ENCODE peak calls at places on chromosomes 2 and 18, in six cellular contexts. V, W, H, P, C and F are unnamed samples.
A peak's percentile ranks its signal among the peaks of the same experiment; 100 is the strongest.

GRCh38 chr2:70831861-70832260 is 3.8 kb downstream of the CD207 start:
- DNase-seq in V (no peak), W (no peak), H (no peak), P (no peak), C (no peak), F (no peak)

GRCh38 chr18:36451454-36452251 is 154.1 kb downstream of the FHOD3 start:
- DNase-seq in V (peak; percentile 79), W (no peak), H (no peak), P (no peak), C (no peak), F (no peak)

GRCh38 chr18:42533010-42533409 is 578.0 kb downstream of the PIK3C3 start:
- DNase-seq in V (no peak), W (no peak), H (no peak), P (no peak), C (no peak), F (no peak)

GRCh38 chr2:12199661-12200258 is 453.3 kb downstream of the LPIN1 start:
- DNase-seq in V (no peak), W (no peak), H (no peak), P (no peak), C (no peak), F (no peak)

GRCh38 chr18:23784811-23785245 is 95.6 kb downstream of the LAMA3 start:
- DNase-seq in V (no peak), W (no peak), H (no peak), P (no peak), C (no peak), F (peak; percentile 16)

GRCh38 chr2:161136696-161137324 is 23.4 kb upstream of the TANK start:
- DNase-seq in V (no peak), W (no peak), H (peak; percentile 25), P (no peak), C (peak; percentile 44), F (no peak)

GRCh38 chr2:226185613-226186211 is 613.9 kb downstream of the IRS1 start:
- DNase-seq in V (no peak), W (peak; percentile 7), H (no peak), P (no peak), C (peak; percentile 84), F (no peak)

GRCh38 chr2:45763256-45763655 is 111.8 kb downstream of the PRKCE start:
- DNase-seq in V (no peak), W (no peak), H (no peak), P (no peak), C (no peak), F (no peak)

GRCh38 chr2:205706769-205707375 is 24.6 kb downstream of the NRP2 start:
- DNase-seq in V (no peak), W (no peak), H (peak; percentile 66), P (no peak), C (no peak), F (peak; percentile 58)

GRCh38 chr18:35658112-35658511 is 76.6 kb downstream of the GALNT1 start:
- DNase-seq in V (no peak), W (no peak), H (no peak), P (no peak), C (no peak), F (no peak)

GRCh38 chr2:38178142-38178541 is 102.2 kb upstream of the CYP1B1 start:
- DNase-seq in V (no peak), W (no peak), H (peak; percentile 92), P (no peak), C (no peak), F (no peak)

GRCh38 chr18:68803371-68803770 is 5.5 kb downstream of the CCDC102B start:
- DNase-seq in V (no peak), W (no peak), H (no peak), P (no peak), C (no peak), F (peak; percentile 39)
- TF ChIP-seq POLR2AphosphoS5 in V (no peak), W (no peak), H (no peak), P (no peak), C (no peak), F (no peak)

DNA sequence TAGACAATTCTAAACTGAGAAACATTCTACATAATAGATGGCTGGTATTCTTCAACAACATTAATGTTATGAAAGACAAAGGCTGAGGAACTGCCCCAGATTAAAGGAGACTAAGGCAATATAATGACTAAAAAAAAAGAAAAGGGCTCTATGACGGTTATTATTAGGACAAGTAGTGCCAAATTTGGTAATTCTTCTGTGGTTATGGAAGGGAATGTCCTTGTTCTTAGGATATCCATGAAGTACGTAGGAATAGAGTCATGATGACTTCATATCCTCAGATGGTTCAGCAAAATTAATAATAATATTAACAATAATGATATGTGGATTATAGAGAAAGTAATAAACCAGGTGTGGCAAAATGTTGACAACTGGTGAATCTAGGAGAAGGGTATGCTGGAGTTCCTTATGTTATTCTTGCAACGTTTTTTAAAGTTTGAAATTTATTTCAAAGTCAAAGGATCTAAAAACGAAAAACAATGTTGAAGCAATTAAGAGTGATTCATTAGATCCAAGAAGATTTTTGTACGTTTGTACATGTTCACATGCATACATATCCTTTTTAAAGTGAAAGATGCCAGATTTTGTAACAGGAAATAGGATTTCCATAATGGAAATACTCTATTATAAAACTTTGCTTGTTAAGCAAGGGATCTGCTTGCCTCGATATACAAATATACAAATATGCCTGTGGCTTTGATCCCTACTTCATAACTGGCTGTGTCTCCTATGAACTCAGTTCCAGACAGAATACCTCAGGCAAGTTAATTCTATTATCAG is 27.7 kb upstream of the STRN start:
- DNase-seq in V (no peak), W (no peak), H (no peak), P (no peak), C (no peak), F (no peak)
- H3K27ac ChIP-seq in V (no peak overlapping the region), W (no peak overlapping the region), H (no peak overlapping the region), P (no peak overlapping the region), C (no peak overlapping the region), F (no peak overlapping the region)

DNA sequence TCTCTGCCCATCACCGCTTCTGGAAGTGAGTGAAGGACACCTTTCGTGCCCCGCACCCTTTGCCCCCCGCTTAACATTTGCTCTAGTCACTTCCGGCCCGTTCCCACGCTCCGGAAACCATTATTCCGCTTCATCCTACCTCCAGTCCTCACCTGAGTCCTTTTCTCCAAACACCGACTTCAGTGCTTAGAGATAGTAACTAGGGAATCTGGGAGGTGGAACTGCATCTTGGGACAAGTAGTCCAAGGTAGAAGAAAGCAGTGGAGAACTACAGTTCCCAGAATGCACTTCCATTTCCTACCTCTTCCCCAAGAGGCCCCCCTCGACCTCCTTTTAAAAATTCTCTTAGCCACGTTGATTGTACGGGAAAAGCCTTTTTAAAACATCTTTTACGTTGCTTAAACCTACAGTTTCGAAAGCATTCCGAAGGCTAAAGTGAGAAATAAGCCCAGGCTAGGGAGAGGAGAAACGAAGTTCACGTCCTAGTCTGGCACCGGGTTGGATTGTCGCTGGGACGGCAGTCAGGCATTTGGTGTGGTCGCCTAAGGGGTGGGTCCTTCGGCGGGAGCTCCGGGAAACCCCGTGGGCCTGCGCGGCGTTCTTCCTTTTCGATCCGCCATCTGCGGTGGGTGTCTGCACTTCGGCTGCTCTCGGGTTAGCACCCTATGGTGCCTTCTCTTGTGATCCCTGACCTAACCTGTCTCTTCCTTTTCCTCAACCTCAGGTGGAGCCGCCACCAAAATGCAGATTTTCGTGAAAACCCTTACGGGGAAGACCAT is at the start of the genes CLHC1 and RPS27A:
- DNase-seq in V (peak; percentile 98), W (peak; percentile 92), H (peak; percentile 93), P (peak; percentile 99), C (peak; percentile 98), F (peak; percentile 94)
- TF ChIP-seq POLR2AphosphoS5 in V (peak; percentile 91), W (peak; percentile 98), H (peak; percentile 92), P (peak; percentile 91), C (peak; percentile 93), F (peak; percentile 97)

DNA sequence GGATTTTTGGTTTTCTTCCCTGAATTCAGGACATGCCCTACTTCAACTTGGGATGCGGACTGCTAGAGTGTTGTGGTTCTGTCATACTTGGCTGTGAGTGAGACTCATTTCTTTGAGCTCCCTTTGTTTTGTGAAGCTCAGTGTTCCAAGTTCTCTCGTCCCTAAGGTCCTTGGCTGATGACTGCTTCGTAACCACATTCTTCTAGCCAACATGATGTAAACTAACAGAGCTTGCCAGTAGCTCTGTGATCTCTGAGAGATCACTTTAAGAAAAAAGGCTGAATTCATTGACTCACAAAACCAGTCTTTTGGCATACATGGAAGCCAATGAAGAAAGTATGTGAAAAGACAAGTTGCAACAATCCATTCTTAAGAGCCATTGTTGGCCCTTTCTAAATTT is 96.9 kb upstream of the MSTN start:
- DNase-seq in V (no peak), W (no peak), H (no peak), P (no peak), C (no peak), F (no peak)
- H3K27ac ChIP-seq in V (no peak overlapping the region), W (no peak overlapping the region), H (no peak overlapping the region), P (no peak overlapping the region), C (no peak overlapping the region), F (peak overlapping the region; percentile 35)

GRCh38 chr18:24817150-24818068 is 357.0 kb downstream of the HRH4 start:
- DNase-seq in V (no peak), W (no peak), H (no peak), P (peak; percentile 30), C (no peak), F (no peak)
- TF ChIP-seq POLR2AphosphoS5 in V (no peak), W (no peak), H (no peak), P (no peak), C (no peak), F (no peak)

GRCh38 chr2:223736488-223736887 is 100.9 kb downstream of the AP1S3 start:
- DNase-seq in V (no peak), W (no peak), H (no peak), P (no peak), C (no peak), F (no peak)
- H3K27ac ChIP-seq in V (no peak overlapping the region), W (no peak overlapping the region), H (no peak overlapping the region), P (no peak overlapping the region), C (no peak overlapping the region), F (no peak overlapping the region)

DNA sequence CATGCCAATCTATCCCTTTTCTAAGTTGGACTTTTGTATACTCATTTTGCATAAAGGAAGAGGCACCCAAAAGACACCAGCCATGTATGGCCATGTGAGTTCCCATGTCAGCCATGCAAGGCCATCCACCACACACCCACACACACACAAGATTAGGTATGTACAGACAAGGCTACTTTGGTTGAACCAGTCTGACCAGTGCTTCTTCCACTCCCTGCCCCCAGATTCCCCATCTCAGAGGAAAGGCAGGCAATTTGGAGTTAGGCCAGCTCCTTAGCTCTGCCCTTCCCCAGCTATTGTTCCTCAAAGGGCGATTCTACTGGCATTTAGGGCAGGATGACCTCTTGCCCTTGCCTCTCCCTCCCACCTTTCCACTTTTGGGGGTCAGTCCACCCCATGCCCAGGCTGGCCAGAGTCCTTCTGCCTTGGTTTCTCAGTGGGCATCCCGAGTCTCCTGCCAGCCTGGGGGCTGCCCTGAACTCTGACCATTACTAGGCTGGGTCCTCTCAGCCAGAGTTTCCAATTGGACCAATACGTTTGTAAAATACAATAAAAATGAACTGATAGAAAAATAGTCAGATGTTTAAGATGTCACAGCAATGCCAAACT is 101.1 kb downstream of the ZBTB7C start:
- DNase-seq in V (no peak), W (no peak), H (no peak), P (no peak), C (peak; percentile 6), F (peak; percentile 38)
- TF ChIP-seq POLR2AphosphoS5 in V (no peak), W (no peak), H (no peak), P (no peak), C (no peak), F (no peak)